ENCODE peak calls at places on chromosomes 16 and 17, in ten cellular contexts. J is progenitor cell of endocrine pancreas; Z is T follicular helper cell; P is brain microvascular endothelial cell; I is NCI-H146; N is NCI-H1092 treated with DMSO at 0.1 percent for 48 hours; T is activated T-cell treated with anti-CD3 and anti-CD28 coated beads, Interleukin-2, amount 50 U/mL, for 4 hours; A is fibroblast of lung; D is KG1; G is activated CD8-positive, alpha-beta memory T cell treated with anti-CD3 and anti-CD28 coated beads, Interleukin-2, amount 50 U/mL, for 48 hours. B is an unnamed sample.

GRCh38 chr17:51050291-51051033 is 70.2 kb downstream of the SPAG9 start:
- DNase-seq in A (no peak), T (no peak), I (no peak), N (no peak), J (no peak), G (no peak), D (no peak), P (no peak), Z (no peak), B (no peak)

GRCh38 chr17:50871369-50871768 is 5.2 kb upstream of the TOB1 start:
- DNase-seq in A (no peak), G (no peak), N (no peak), J (no peak), D (no peak), Z (peak; percentile 52), P (no peak), T (no peak), I (no peak), B (no peak)

GRCh38 chr17:5121186-5121841 is 5.5 kb downstream of the USP6 start:
- DNase-seq in G (peak; percentile 36), A (no peak), J (no peak), I (no peak), P (no peak), D (no peak), N (no peak), Z (no peak), T (no peak), B (no peak)

GRCh38 chr17:39736319-39737165 is 1.2 kb upstream of the GRB7 start:
- DNase-seq in A (no peak), P (no peak), D (no peak), Z (no peak), T (no peak), I (no peak), G (no peak), J (no peak), N (no peak), B (no peak)

GRCh38 chr17:5883775-5884665 is 186.2 kb upstream of the WSCD1 start:
- DNase-seq in P (no peak), A (no peak), J (no peak), I (no peak), G (no peak), D (no peak), Z (no peak), N (no peak), T (no peak), B (no peak)

GRCh38 chr16:59510008-59510424 is 775.9 kb upstream of the GOT2 start:
- DNase-seq in A (no peak), P (no peak), D (no peak), N (no peak), T (no peak), I (no peak), J (no peak), Z (no peak), G (no peak), B (no peak)

GRCh38 chr17:49995055-49995738 is at the start of gene DLX3:
- DNase-seq in N (peak; percentile 16), A (peak; percentile 59), T (peak; percentile 19), J (peak; percentile 65), Z (no peak), D (no peak), P (peak; percentile 46), I (peak; percentile 55), G (peak; percentile 50), B (peak; percentile 76)

GRCh38 chr16:22317001-22317530 is 19.9 kb downstream of the POLR3E start:
- DNase-seq in A (no peak), Z (no peak), P (no peak), N (no peak), T (no peak), J (no peak), D (no peak), I (no peak), G (peak; percentile 47), B (no peak)

GRCh38 chr17:8185580-8186445 is 4.2 kb downstream of the BORCS6 start:
- DNase-seq in T (peak; percentile 95), N (peak; percentile 68), G (peak; percentile 100), D (peak; percentile 12), Z (peak; percentile 77), P (peak; percentile 60), I (peak; percentile 77), A (peak; percentile 70), J (peak; percentile 96), B (peak; percentile 98)

GRCh38 chr17:30780343-30780742 is 44.1 kb downstream of the CRLF3 start:
- DNase-seq in J (no peak), N (no peak), D (no peak), G (no peak), Z (no peak), T (no peak), A (no peak), I (no peak), P (no peak), B (no peak)

GRCh38 chr17:19250421-19251141 is 13.4 kb downstream of the EPN2 start:
- DNase-seq in Z (no peak), G (no peak), N (peak; percentile 45), T (no peak), P (no peak), D (no peak), I (no peak), A (no peak), J (no peak), B (no peak)